ENCODE peak calls at places on chromosomes 11 and 22, in seven cellular contexts. One of them, this sample, is unnamed.

GRCh38 chr22:37229012-37229804 is 14.9 kb downstream of the RAC2 start:
- DNase-seq in stomach: no peak
- DNase-seq in heart left ventricle: no peak
- DNase-seq in GM23248: peak
- DNase-seq in CD8-positive, alpha-beta memory T cell: peak
- DNase-seq in AG04449: no peak
- DNase-seq in H54: peak
- DNase-seq in this sample: peak

GRCh38 chr11:24155792-24156191 is 341.1 kb upstream of the LUZP2 start:
- DNase-seq in GM23248: no peak
- DNase-seq in H54: peak
- DNase-seq in stomach: no peak
- DNase-seq in heart left ventricle: no peak
- DNase-seq in CD8-positive, alpha-beta memory T cell: no peak
- DNase-seq in AG04449: no peak
- DNase-seq in this sample: no peak

GRCh38 chr22:37019309-37020191 is at the start of the genes MPST and TST:
- DNase-seq in heart left ventricle: peak
- DNase-seq in stomach: peak
- DNase-seq in H54: peak
- DNase-seq in AG04449: no peak
- DNase-seq in GM23248: peak
- DNase-seq in CD8-positive, alpha-beta memory T cell: peak
- DNase-seq in this sample: peak

GRCh38 chr11:79309402-79309801 is 131.4 kb downstream of the TENM4 start:
- DNase-seq in stomach: no peak
- DNase-seq in CD8-positive, alpha-beta memory T cell: no peak
- DNase-seq in AG04449: no peak
- DNase-seq in H54: no peak
- DNase-seq in GM23248: no peak
- DNase-seq in heart left ventricle: no peak
- DNase-seq in this sample: no peak

GRCh38 chr11:111378773-111379499 is at the start of gene POU2AF1:
- DNase-seq in stomach: no peak
- DNase-seq in H54: no peak
- DNase-seq in GM23248: peak
- DNase-seq in CD8-positive, alpha-beta memory T cell: peak
- DNase-seq in AG04449: no peak
- DNase-seq in heart left ventricle: no peak
- DNase-seq in this sample: no peak

GRCh38 chr11:125086633-125087296 is 23.7 kb downstream of the SLC37A2 start:
- DNase-seq in H54: no peak
- DNase-seq in heart left ventricle: no peak
- DNase-seq in stomach: no peak
- DNase-seq in AG04449: no peak
- DNase-seq in CD8-positive, alpha-beta memory T cell: no peak
- DNase-seq in GM23248: no peak
- DNase-seq in this sample: no peak

GRCh38 chr11:79353706-79354105 is 87.1 kb downstream of the TENM4 start:
- DNase-seq in heart left ventricle: no peak
- DNase-seq in GM23248: peak
- DNase-seq in H54: no peak
- DNase-seq in stomach: no peak
- DNase-seq in AG04449: no peak
- DNase-seq in CD8-positive, alpha-beta memory T cell: no peak
- DNase-seq in this sample: no peak

GRCh38 chr11:35099278-35100018 is 39.5 kb upstream of the CD44 start:
- DNase-seq in CD8-positive, alpha-beta memory T cell: no peak
- DNase-seq in H54: no peak
- DNase-seq in AG04449: no peak
- DNase-seq in heart left ventricle: no peak
- DNase-seq in GM23248: peak
- DNase-seq in stomach: no peak
- DNase-seq in this sample: no peak

GRCh38 chr22:28582806-28583205 is 96.8 kb downstream of the TTC28 start:
- DNase-seq in AG04449: peak
- DNase-seq in GM23248: peak
- DNase-seq in heart left ventricle: no peak
- DNase-seq in H54: no peak
- DNase-seq in stomach: no peak
- DNase-seq in CD8-positive, alpha-beta memory T cell: no peak
- DNase-seq in this sample: no peak

GRCh38 chr22:21026783-21027692 is 5.3 kb downstream of the SLC7A4 start:
- DNase-seq in heart left ventricle: no peak
- DNase-seq in CD8-positive, alpha-beta memory T cell: no peak
- DNase-seq in stomach: no peak
- DNase-seq in GM23248: peak
- DNase-seq in AG04449: no peak
- DNase-seq in H54: peak
- DNase-seq in this sample: no peak

GRCh38 chr11:1298695-1299492 is 10.5 kb downstream of the TOLLIP start:
- DNase-seq in AG04449: no peak
- DNase-seq in GM23248: peak
- DNase-seq in H54: no peak
- DNase-seq in stomach: peak
- DNase-seq in CD8-positive, alpha-beta memory T cell: no peak
- DNase-seq in heart left ventricle: peak
- DNase-seq in this sample: peak

GRCh38 chr11:6531267-6531752 is 34.2 kb downstream of the DNHD1 start:
- DNase-seq in H54: peak
- DNase-seq in stomach: no peak
- DNase-seq in heart left ventricle: no peak
- DNase-seq in AG04449: no peak
- DNase-seq in CD8-positive, alpha-beta memory T cell: no peak
- DNase-seq in GM23248: peak
- DNase-seq in this sample: no peak

GRCh38 chr22:32661296-32661695 is 140.2 kb upstream of the TIMP3 start:
- DNase-seq in GM23248: peak
- DNase-seq in AG04449: peak
- DNase-seq in CD8-positive, alpha-beta memory T cell: no peak
- DNase-seq in heart left ventricle: peak
- DNase-seq in stomach: no peak
- DNase-seq in H54: peak
- DNase-seq in this sample: peak

GRCh38 chr22:31244044-31244942 is 32.2 kb downstream of the LIMK2 start:
- DNase-seq in H54: peak
- DNase-seq in AG04449: peak
- DNase-seq in stomach: no peak
- DNase-seq in CD8-positive, alpha-beta memory T cell: no peak
- DNase-seq in GM23248: peak
- DNase-seq in heart left ventricle: no peak
- DNase-seq in this sample: no peak

GRCh38 chr11:79461144-79461543 is 20.3 kb upstream of the TENM4 start:
- DNase-seq in stomach: no peak
- DNase-seq in AG04449: no peak
- DNase-seq in GM23248: peak
- DNase-seq in H54: peak
- DNase-seq in heart left ventricle: no peak
- DNase-seq in CD8-positive, alpha-beta memory T cell: no peak
- DNase-seq in this sample: no peak

This sample was measured in Peyer's patch.